ENCODE peak calls at places on chromosome 22, in five cellular contexts. P is HCT116, C is K562, Z is A549, K is SK-N-SH. B is an unnamed sample.

GRCh38 chr22:30298005-30298701 is 8.8 kb upstream of the CASTOR1 start:
- DNase-seq in P (no peak), C (no peak), Z (no peak), K (no peak), B (no peak)

GRCh38 chr22:20180245-20180630 is 29.4 kb upstream of the CCDC188 start:
- DNase-seq in P (no peak), C (peak), Z (no peak), K (peak), B (no peak)

GRCh38 chr22:37317698-37318210 is 35.4 kb downstream of the CYTH4 start:
- DNase-seq in P (no peak), C (no peak), Z (no peak), K (no peak), B (no peak)

GRCh38 chr22:50656122-50657070 is 16.2 kb upstream of the SHANK3 start:
- DNase-seq in P (no peak), C (no peak), Z (peak), K (peak), B (peak)

GRCh38 chr22:31625257-31625640 is 36.8 kb downstream of the PISD start:
- DNase-seq in P (no peak), C (no peak), Z (no peak), K (no peak), B (no peak)

GRCh38 chr22:27834364-27835185 is 33.0 kb upstream of the MN1 start:
- DNase-seq in P (no peak), C (no peak), Z (no peak), K (no peak), B (no peak)

GRCh38 chr22:45320326-45320976 is 10.7 kb downstream of the FAM118A start:
- DNase-seq in P (no peak), C (no peak), Z (no peak), K (no peak), B (no peak)

GRCh38 chr22:45218974-45219373 is 21.7 kb downstream of the KIAA0930 start:
- DNase-seq in P (no peak), C (no peak), Z (no peak), K (peak), B (no peak)

GRCh38 chr22:27937453-27937852 is 18.4 kb upstream of the PITPNB start:
- DNase-seq in P (no peak), C (no peak), Z (no peak), K (peak), B (peak)

GRCh38 chr22:40512426-40513136 is 123.9 kb downstream of the MRTFA start:
- DNase-seq in P (no peak), C (no peak), Z (peak), K (no peak), B (peak)

GRCh38 chr22:31287818-31288495 is 4.3 kb downstream of the PIK3IP1 start:
- DNase-seq in P (no peak), C (no peak), Z (no peak), K (no peak), B (no peak)

GRCh38 chr22:40050258-40050657 is 55.5 kb downstream of the FAM83F start:
- DNase-seq in P (no peak), C (no peak), Z (no peak), K (no peak), B (no peak)

GRCh38 chr22:37431811-37432707 is 4.8 kb upstream of the ELFN2 start:
- DNase-seq in P (peak), C (no peak), Z (peak), K (no peak), B (peak)

GRCh38 chr22:29394931-29395581 is 6.7 kb upstream of the AP1B1 start:
- DNase-seq in P (peak), C (peak), Z (peak), K (peak), B (peak)

GRCh38 chr22:33271390-33272161 is 213.4 kb upstream of the SYN3 start:
- DNase-seq in P (no peak), C (no peak), Z (no peak), K (no peak), B (no peak)

GRCh38 chr22:36413022-36413770 is 25.4 kb upstream of the MYH9 start:
- DNase-seq in P (no peak), C (no peak), Z (no peak), K (no peak), B (peak)

GRCh38 chr22:43592470-43592869 is 180.7 kb downstream of the MPPED1 start:
- DNase-seq in P (no peak), C (no peak), Z (no peak), K (no peak), B (no peak)

GRCh38 chr22:35582861-35583670 is 34.1 kb downstream of the MB start:
- DNase-seq in P (peak), C (peak), Z (peak), K (peak), B (peak)

GRCh38 chr22:36914383-36914752 is 940 bp downstream of the CSF2RB start:
- DNase-seq in P (no peak), C (no peak), Z (no peak), K (no peak), B (no peak)

GRCh38 chr22:20012741-20013331 is 3.8 kb downstream of the ARVCF start:
- DNase-seq in P (no peak), C (no peak), Z (no peak), K (no peak), B (no peak)

GRCh38 chr22:45617948-45618347 is 53.7 kb upstream of the ATXN10 start:
- DNase-seq in P (no peak), C (no peak), Z (no peak), K (no peak), B (no peak)

GRCh38 chr22:32880906-32881596 is 79.5 kb downstream of the TIMP3 start:
- DNase-seq in P (no peak), C (peak), Z (no peak), K (peak), B (no peak)

GRCh38 chr22:40401981-40402406 is 31.6 kb downstream of the SGSM3 start:
- DNase-seq in P (no peak), C (no peak), Z (no peak), K (no peak), B (no peak)

GRCh38 chr22:17319541-17319940 is 49.7 kb upstream of the CECR2 start:
- DNase-seq in P (no peak), C (no peak), Z (no peak), K (no peak), B (no peak)

GRCh38 chr22:32708835-32709234 is 92.7 kb upstream of the TIMP3 start:
- DNase-seq in P (no peak), C (no peak), Z (no peak), K (no peak), B (no peak)

GRCh38 chr22:35037089-35037488 is 28.9 kb upstream of the ISX start:
- DNase-seq in P (no peak), C (no peak), Z (no peak), K (no peak), B (no peak)

GRCh38 chr22:38180841-38181452 is 683 bp downstream of the PLA2G6 start:
- DNase-seq in P (no peak), C (peak), Z (no peak), K (no peak), B (no peak)

GRCh38 chr22:20027966-20028854 is 7.3 kb downstream of the TANGO2 start:
- DNase-seq in P (no peak), C (no peak), Z (no peak), K (no peak), B (no peak)

GRCh38 chr22:33597274-33597985 is 322.8 kb downstream of the LARGE1 start:
- DNase-seq in P (no peak), C (no peak), Z (no peak), K (no peak), B (no peak)

GRCh38 chr22:43136255-43136654 is 6.9 kb downstream of the MCAT start:
- DNase-seq in P (no peak), C (peak), Z (peak), K (peak), B (peak)

GRCh38 chr22:20022231-20023069 is 1.5 kb downstream of the TANGO2 start:
- DNase-seq in P (no peak), C (no peak), Z (no peak), K (no peak), B (no peak)

GRCh38 chr22:19974233-19974861 is 32.7 kb upstream of the TXNRD2 start:
- DNase-seq in P (peak), C (peak), Z (peak), K (peak), B (peak)

GRCh38 chr22:49299821-49300231 is 527.8 kb downstream of the BRD1 start:
- DNase-seq in P (no peak), C (no peak), Z (no peak), K (no peak), B (no peak)

DNA sequence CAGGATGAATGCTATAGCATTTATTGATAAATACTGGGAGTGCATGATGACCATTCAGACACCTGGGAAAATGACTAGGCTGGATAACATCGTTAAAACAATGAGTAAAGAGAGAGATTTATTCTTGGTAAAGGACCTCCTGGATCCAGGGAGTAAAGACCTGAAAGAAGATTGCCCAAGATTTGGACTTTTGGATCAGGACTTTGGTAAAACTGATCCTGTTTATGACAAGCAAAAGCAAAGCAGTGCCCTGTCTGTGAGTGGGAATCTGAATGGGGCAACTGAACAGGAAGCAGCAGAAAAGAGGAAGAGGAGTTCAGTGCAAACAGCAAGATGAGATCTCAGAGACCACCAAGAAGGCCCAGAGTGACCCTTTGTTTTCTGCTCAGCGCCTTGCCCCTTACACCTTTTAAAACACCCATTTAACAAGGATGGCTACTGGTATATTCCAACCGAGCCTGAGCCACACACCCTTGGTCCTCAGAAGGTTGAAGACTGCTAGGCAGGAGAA is 121.9 kb downstream of the VPREB1 start:
- DNase-seq in P (no peak), C (no peak), Z (no peak), K (no peak), B (no peak)
- TF ChIP-seq RAD21 in P (no peak), C (no peak), Z (no peak), K (no peak), B (no peak)

DNA sequence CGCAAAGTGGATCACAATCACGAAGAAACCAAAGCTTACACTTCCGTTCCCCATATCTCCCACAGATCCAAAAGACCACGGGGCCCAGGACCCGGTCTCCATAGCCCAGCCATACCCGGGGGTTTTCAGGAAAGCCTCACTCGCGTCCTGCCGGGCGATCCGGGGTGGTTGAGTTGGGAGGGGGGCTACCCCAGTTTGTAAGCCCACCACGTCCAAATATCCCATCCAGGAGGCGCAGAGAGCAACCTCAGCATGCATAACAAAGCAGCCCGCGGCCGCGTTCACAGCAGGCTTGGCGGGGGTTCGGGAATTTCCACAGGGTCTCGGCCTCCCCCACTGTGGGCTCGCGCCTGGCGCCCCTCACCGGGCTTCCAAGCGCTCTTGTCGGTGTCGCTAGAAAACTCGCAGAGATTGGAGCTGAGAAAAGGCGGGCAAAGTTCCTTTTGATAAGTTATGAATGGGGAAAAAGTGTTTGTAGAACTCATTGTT is 9.5 kb downstream of the SDF2L1 start:
- DNase-seq in P (no peak), C (no peak), Z (no peak), K (peak), B (no peak)
- TF ChIP-seq RAD21 in P (no peak), C (no peak), Z (no peak), K (no peak), B (no peak)

DNA sequence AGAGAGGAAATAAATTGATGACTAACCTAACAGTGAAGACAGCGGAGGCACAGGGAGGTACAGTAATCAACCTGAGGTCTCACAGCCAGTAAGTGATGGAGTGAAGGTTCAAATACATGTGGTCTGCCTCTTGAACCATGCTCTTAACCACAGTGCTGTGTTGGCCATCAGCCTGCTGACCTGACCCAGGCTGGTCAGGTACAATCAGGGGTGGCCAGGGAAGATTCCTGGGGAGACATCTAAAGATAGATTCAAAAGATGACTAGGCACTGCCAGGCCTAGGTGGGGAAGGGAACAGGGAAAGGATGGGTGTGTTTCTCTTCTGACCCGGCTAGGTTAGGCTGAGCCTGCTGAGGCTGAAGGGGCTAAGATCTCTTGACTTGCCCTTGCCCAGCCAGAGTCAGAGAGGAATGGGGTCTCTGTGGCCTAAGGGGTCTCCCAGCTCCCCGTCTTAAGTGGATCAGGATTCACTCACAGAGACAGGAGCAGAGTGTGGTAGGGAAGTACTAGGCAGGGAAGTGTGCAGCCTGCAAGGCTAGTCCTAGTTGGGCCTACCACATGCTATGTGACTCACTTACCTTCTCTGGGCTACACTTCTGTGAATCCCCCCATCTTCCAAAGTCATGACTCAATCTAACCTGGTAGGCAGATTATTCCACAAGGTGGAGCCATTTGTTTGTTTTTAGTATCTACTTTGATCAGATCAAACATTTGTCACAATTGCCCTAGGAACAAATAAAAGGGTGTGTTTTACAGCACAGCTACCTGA is 10.4 kb upstream of the SREBF2 start:
- DNase-seq in P (peak), C (peak), Z (peak), K (peak), B (peak)
- TF ChIP-seq RAD21 in P (peak), C (peak), Z (peak), K (peak), B (peak)

GRCh38 chr22:41650229-41650628 is 29.1 kb downstream of the XRCC6 start:
- DNase-seq in P (no peak), C (no peak), Z (no peak), K (no peak), B (no peak)

GRCh38 chr22:41648431-41648830 is 27.3 kb downstream of the XRCC6 start:
- DNase-seq in P (no peak), C (no peak), Z (no peak), K (no peak), B (no peak)

GRCh38 chr22:41654322-41654721 is 33.2 kb downstream of the XRCC6 start:
- DNase-seq in P (no peak), C (no peak), Z (no peak), K (no peak), B (peak)

GRCh38 chr22:41647771-41648170 is 26.7 kb downstream of the XRCC6 start:
- DNase-seq in P (no peak), C (no peak), Z (no peak), K (no peak), B (no peak)

DNA sequence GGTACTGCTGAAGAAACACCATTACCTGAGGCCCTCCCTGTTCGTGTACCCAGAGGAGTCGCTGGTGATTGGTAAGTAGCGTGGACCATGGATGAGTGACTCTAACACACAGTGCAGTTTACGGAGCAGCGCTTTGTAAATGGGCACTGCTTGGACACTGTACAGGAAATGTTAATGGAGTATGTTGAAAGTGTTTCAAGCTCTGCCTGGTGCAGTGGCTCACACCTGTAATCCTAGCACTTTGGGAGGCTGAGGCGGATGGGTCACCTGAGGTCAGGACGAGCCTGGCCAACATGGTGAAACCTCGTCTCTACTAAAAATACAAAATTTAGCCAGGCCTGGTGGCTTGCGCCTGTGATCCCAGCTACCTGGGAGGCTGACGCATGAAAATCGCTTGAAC is 29.7 kb downstream of the XRCC6 start:
- DNase-seq in P (no peak), C (no peak), Z (no peak), K (no peak), B (no peak)
- TF ChIP-seq RAD21 in P (no peak), C (no peak), Z (no peak), K (no peak), B (no peak)

GRCh38 chr22:41524809-41525449 is 19.3 kb downstream of the POLR3H start:
- DNase-seq in P (no peak), C (no peak), Z (no peak), K (no peak), B (no peak)
- TF ChIP-seq RAD21 in P (no peak), C (no peak), Z (no peak), K (no peak), B (no peak)

DNA sequence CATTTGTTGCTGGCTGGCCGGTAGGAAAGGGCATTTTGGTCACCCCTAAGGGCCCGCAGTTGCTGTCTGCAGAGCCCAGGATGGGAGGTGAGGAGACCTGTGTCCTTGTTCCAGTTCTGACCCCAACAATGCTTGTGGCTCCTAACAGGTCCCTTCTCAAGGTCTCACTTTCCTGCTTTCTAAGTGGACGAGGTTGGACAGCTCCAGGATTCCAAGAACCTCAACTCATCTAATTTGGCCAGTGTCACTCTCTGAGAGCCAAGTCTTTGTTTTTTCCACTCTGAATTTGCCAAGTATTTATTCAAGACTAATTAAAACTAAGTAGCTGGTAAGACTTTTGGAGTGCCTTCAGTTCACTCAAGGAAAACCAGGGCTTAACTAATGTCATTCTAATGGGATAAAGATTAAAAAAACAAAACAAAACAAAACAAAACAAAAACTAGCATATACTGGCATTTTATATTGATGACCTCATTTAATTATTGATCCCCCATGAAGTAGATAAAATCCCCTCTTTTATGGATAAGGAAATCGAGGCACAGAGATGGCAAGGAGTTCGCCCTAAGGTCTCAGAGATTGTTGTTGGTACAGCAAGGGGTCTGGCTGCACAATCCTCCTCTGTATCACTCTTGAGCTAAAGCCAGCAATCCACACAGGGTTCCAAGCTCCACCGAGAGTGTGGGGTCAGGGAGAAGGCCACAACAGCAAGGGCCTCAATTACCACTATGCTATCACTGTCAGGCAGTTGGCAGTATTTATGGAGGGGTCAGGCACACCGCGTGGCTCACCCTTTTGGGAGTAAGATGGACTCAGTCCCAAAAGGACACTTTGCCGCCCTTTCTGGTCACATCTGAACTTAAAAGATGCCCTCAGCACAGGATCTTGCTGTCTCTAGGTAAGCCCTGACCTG is 8.1 kb downstream of the SGSM1 start:
- DNase-seq in P (no peak), C (no peak), Z (no peak), K (no peak), B (no peak)
- TF ChIP-seq RAD21 in P (no peak), C (no peak), Z (no peak), K (no peak), B (no peak)

GRCh38 chr22:21446827-21447690 is 20.1 kb upstream of the TMEM191C start:
- DNase-seq in P (no peak), C (no peak), Z (no peak), K (no peak), B (no peak)
- TF ChIP-seq RAD21 in P (no peak), C (no peak), Z (no peak), K (no peak), B (no peak)

DNA sequence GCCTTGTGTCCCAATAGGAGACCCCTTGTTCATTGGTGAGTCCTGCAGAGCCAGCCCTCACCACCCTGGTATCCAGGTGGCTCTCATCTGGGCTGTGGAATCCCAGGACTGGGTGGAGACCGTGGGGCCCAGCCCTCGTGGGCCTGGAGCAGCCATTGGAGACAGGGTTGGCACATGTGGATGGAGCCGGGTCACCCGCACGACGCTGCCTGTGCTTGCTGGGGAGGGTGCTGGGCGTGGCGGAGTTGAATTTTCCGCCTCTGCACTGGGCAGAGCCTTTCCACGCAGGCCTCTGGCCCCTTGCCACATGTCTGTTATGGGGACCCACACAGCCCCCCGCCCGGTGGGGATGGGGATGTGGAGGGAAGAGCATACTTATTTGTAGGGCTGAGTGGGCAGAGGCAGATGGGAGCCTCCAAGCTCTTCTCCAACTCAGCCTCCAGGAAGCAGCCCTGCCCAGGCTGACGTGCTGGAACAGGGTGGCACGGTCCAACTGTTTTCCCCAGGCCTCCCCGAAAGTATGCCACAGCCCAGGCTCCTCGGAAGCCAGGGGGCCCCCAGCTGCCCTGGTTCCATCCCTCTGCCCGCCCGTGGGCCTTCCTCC is 12.6 kb downstream of the GRAMD4 start:
- DNase-seq in P (no peak), C (no peak), Z (no peak), K (no peak), B (no peak)
- TF ChIP-seq RAD21 in P (no peak), C (no peak), Z (no peak), K (no peak), B (no peak)

B was measured in HepG2.